ENCODE peak calls at places on chromosomes 5 and 9, in eight cellular contexts. M is CD8-positive, alpha-beta memory T cell; Y is upper lobe of left lung; R is thoracic aorta; E is lung; H is fibroblast of lung; J is astrocyte; P is CD4-positive, CD25-positive, alpha-beta regulatory T cell. N is an unnamed sample. For H3K36me3, the result is how much of the 10 kb centered on the place peaks cover.

GRCh38 chr9:129757045-129757444 is 4.2 kb upstream of the PTGES start:
- DNase-seq in M (no peak), Y (peak), R (no peak), E (no peak), H (no peak), J (no peak), P (no peak), N (no peak)

GRCh38 chr5:89200899-89201298 is 317.9 kb upstream of the MEF2C start:
- DNase-seq in M (no peak), Y (no peak), R (no peak), E (no peak), H (no peak), J (no peak), P (no peak), N (no peak)

GRCh38 chr9:99112750-99113417 is 8.0 kb downstream of the TGFBR1 start:
- DNase-seq in M (peak), Y (no peak), R (no peak), E (no peak), H (no peak), J (no peak), P (peak), N (no peak)

GRCh38 chr9:69035438-69036316 is at the start of gene FXN:
- DNase-seq in M (peak), Y (peak), R (no peak), E (peak), H (peak), J (peak), P (peak), N (peak)

GRCh38 chr9:77877976-77878375 is 153.6 kb downstream of the GNAQ start:
- DNase-seq in M (no peak), Y (no peak), R (no peak), E (no peak), H (no peak), J (no peak), P (no peak), N (no peak)

GRCh38 chr9:92342825-92343488 is 17.2 kb downstream of the CENPP start:
- DNase-seq in M (no peak), Y (no peak), R (no peak), E (no peak), H (peak), J (peak), P (no peak), N (no peak)

GRCh38 chr9:116074658-116075057 is 78.9 kb upstream of the PAPPA start:
- DNase-seq in M (no peak), Y (no peak), R (no peak), E (no peak), H (peak), J (peak), P (no peak), N (no peak)

GRCh38 chr9:106432631-106433030 is 430.3 kb upstream of the ZNF462 start:
- DNase-seq in M (no peak), Y (no peak), R (no peak), E (no peak), H (no peak), J (no peak), P (no peak), N (no peak)

GRCh38 chr9:83062653-83063527 is at the start of gene RASEF:
- DNase-seq in M (no peak), Y (peak), R (no peak), E (peak), H (peak), J (peak), P (no peak), N (peak)

GRCh38 chr5:57878301-57878722 is 395.7 kb upstream of the ACTBL2 start:
- DNase-seq in M (no peak), Y (no peak), R (no peak), E (no peak), H (no peak), J (peak), P (no peak), N (no peak)

GRCh38 chr5:66757219-66757833 is 161.1 kb downstream of the MAST4 start:
- DNase-seq in M (no peak), Y (peak), R (no peak), E (peak), H (peak), J (peak), P (no peak), N (no peak)

GRCh38 chr5:43110606-43111170 is 10.0 kb upstream of the ZNF131 start:
- DNase-seq in M (peak), Y (no peak), R (no peak), E (no peak), H (no peak), J (no peak), P (no peak), N (no peak)

GRCh38 chr9:13109781-13110180 is 169.7 kb downstream of the MPDZ start:
- DNase-seq in M (no peak), Y (no peak), R (no peak), E (no peak), H (no peak), J (no peak), P (no peak), N (no peak)

GRCh38 chr9:126664893-126665695 is 51.4 kb downstream of the LMX1B start:
- DNase-seq in M (no peak), Y (no peak), R (no peak), E (no peak), H (no peak), J (no peak), P (no peak), N (no peak)

GRCh38 chr5:53478411-53479044 is 1.9 kb upstream of the FST start:
- DNase-seq in M (no peak), Y (no peak), R (no peak), E (no peak), H (peak), J (peak), P (no peak), N (peak)

GRCh38 chr9:112059145-112059979 is 115.7 kb downstream of the SUSD1 start:
- DNase-seq in M (no peak), Y (peak), R (no peak), E (no peak), H (peak), J (peak), P (no peak), N (peak)

GRCh38 chr5:14178091-14178490 is 34.9 kb downstream of the TRIO start:
- DNase-seq in M (no peak), Y (no peak), R (no peak), E (no peak), H (no peak), J (peak), P (no peak), N (no peak)

GRCh38 chr5:130871346-130872086 is 293.5 kb downstream of the HINT1 start:
- DNase-seq in M (peak), Y (no peak), R (no peak), E (no peak), H (peak), J (peak), P (peak), N (no peak)

GRCh38 chr5:10702040-10702629 is 58.9 kb downstream of the DAP start:
- DNase-seq in M (no peak), Y (peak), R (no peak), E (peak), H (peak), J (peak), P (no peak), N (peak)

GRCh38 chr9:37255944-37256862 is 135.8 kb downstream of the ZCCHC7 start:
- DNase-seq in M (no peak), Y (no peak), R (no peak), E (no peak), H (no peak), J (no peak), P (no peak), N (no peak)

GRCh38 chr9:14992516-14992915 is 82.3 kb upstream of the FREM1 start:
- DNase-seq in M (no peak), Y (no peak), R (no peak), E (no peak), H (no peak), J (no peak), P (no peak), N (peak)

GRCh38 chr9:70586506-70586905 is 172.0 kb upstream of the KLF9 start:
- DNase-seq in M (no peak), Y (no peak), R (no peak), E (no peak), H (no peak), J (no peak), P (no peak), N (no peak)

GRCh38 chr9:3507395-3508077 is 18.3 kb downstream of the RFX3 start:
- DNase-seq in M (no peak), Y (no peak), R (no peak), E (no peak), H (no peak), J (no peak), P (no peak), N (no peak)

GRCh38 chr9:98775831-98776441 is 20.4 kb downstream of the ANKS6 start:
- DNase-seq in M (peak), Y (no peak), R (no peak), E (no peak), H (peak), J (peak), P (peak), N (peak)

GRCh38 chr9:130555968-130556367 is 23.4 kb upstream of the FUBP3 start:
- DNase-seq in M (no peak), Y (no peak), R (no peak), E (no peak), H (no peak), J (peak), P (no peak), N (peak)

GRCh38 chr5:135930029-135930948 is 24.5 kb downstream of the LECT2 start:
- DNase-seq in M (no peak), Y (no peak), R (no peak), E (no peak), H (no peak), J (no peak), P (no peak), N (peak)

GRCh38 chr9:75996726-75997125 is 106.3 kb downstream of the PCSK5 start:
- DNase-seq in M (no peak), Y (no peak), R (no peak), E (no peak), H (no peak), J (no peak), P (no peak), N (no peak)

GRCh38 chr9:111356567-111357244 is 26.7 kb upstream of the OR2K2 start:
- DNase-seq in M (no peak), Y (no peak), R (no peak), E (no peak), H (peak), J (peak), P (no peak), N (peak)

GRCh38 chr5:57695179-57695578 is 212.6 kb upstream of the ACTBL2 start:
- DNase-seq in M (no peak), Y (no peak), R (no peak), E (no peak), H (no peak), J (no peak), P (no peak), N (no peak)

GRCh38 chr9:89022071-89022721 is 30.9 kb downstream of the S1PR3 start:
- DNase-seq in M (no peak), Y (peak), R (no peak), E (peak), H (peak), J (peak), P (no peak), N (no peak)

GRCh38 chr9:122100756-122101155 is 7.6 kb upstream of the TTLL11 start:
- DNase-seq in M (no peak), Y (no peak), R (no peak), E (no peak), H (no peak), J (no peak), P (no peak), N (no peak)

GRCh38 chr5:181223729-181224389 is 778 bp downstream of the TRIM41 start:
- DNase-seq in M (no peak), Y (peak), R (no peak), E (no peak), H (peak), J (peak), P (no peak), N (no peak)

GRCh38 chr9:116432051-116432450 is 255.1 kb upstream of the TRIM32 start:
- DNase-seq in M (no peak), Y (no peak), R (no peak), E (no peak), H (no peak), J (no peak), P (no peak), N (no peak)

GRCh38 chr9:137108608-137109249 is 5.8 kb downstream of the DPP7 start:
- DNase-seq in M (no peak), Y (no peak), R (no peak), E (no peak), H (no peak), J (no peak), P (no peak), N (no peak)

GRCh38 chr9:137106662-137107292 is 7.8 kb downstream of the DPP7 start:
- DNase-seq in M (no peak), Y (no peak), R (no peak), E (no peak), H (no peak), J (no peak), P (no peak), N (no peak)

GRCh38 chr9:137109250-137110146 is 5.0 kb downstream of the DPP7 start:
- DNase-seq in M (no peak), Y (no peak), R (no peak), E (no peak), H (no peak), J (no peak), P (no peak), N (no peak)

GRCh38 chr9:137107312-137107921 is 7.1 kb downstream of the DPP7 start:
- DNase-seq in M (no peak), Y (no peak), R (no peak), E (no peak), H (no peak), J (no peak), P (no peak), N (no peak)

DNA sequence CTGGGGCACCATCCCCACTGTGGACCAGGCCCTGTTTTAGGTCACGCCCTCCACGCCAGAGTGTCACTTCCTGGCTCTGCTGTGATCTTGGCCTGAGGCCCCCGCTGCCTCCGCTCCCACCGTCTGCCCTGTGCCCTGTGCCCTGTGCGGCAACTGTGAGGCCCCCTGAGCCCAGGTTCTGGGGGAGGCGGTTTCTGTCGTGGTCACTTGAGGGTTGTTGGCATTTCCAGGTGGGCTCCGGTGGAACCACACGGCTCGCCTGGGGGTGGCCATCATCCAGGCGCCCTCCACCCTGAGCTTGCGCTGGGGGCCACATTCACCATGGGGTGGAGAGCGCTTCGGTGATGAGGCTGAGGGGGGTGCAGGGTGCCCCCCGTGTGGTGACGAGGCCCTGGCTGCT is 6.6 kb downstream of the DPP7 start:
- DNase-seq in M (no peak), Y (no peak), R (no peak), E (no peak), H (no peak), J (no peak), P (no peak), N (no peak)
- H3K36me3 ChIP-seq in M (under half), Y (half or more), R (under half), E (half or more), H (under half), J (under half), P (under half), N (under half)

GRCh38 chr5:173238312-173239232 is 3.6 kb upstream of the NKX2-5 start:
- DNase-seq in M (no peak), Y (no peak), R (no peak), E (no peak), H (no peak), J (no peak), P (no peak), N (peak)
- H3K4me3 ChIP-seq in M (no peak), Y (no peak), R (peak), E (no peak), H (no peak), J (no peak), P (no peak), N (peak)

GRCh38 chr5:101163088-101163487 is 260.0 kb upstream of the ST8SIA4 start:
- DNase-seq in M (no peak), Y (no peak), R (no peak), E (no peak), H (no peak), J (no peak), P (no peak), N (no peak)

GRCh38 chr5:101160002-101160401 is 256.9 kb upstream of the ST8SIA4 start:
- DNase-seq in M (no peak), Y (no peak), R (no peak), E (no peak), H (no peak), J (no peak), P (no peak), N (no peak)
- H3K36me3 ChIP-seq in M (under half), Y (under half), R (under half), E (under half), H (under half), J (under half), P (under half), N (under half)

GRCh38 chr5:77632526-77633268 is 5.8 kb downstream of the OTP start:
- DNase-seq in M (no peak), Y (no peak), R (no peak), E (no peak), H (no peak), J (no peak), P (no peak), N (no peak)

GRCh38 chr5:77630246-77631165 is 8.0 kb downstream of the OTP start:
- DNase-seq in M (no peak), Y (no peak), R (no peak), E (no peak), H (no peak), J (no peak), P (no peak), N (peak)

GRCh38 chr5:77628840-77629552 is 9.5 kb downstream of the OTP start:
- DNase-seq in M (no peak), Y (no peak), R (no peak), E (no peak), H (no peak), J (no peak), P (no peak), N (no peak)

GRCh38 chr5:77629553-77630245 is 8.8 kb downstream of the OTP start:
- DNase-seq in M (no peak), Y (no peak), R (no peak), E (no peak), H (no peak), J (no peak), P (no peak), N (no peak)

DNA sequence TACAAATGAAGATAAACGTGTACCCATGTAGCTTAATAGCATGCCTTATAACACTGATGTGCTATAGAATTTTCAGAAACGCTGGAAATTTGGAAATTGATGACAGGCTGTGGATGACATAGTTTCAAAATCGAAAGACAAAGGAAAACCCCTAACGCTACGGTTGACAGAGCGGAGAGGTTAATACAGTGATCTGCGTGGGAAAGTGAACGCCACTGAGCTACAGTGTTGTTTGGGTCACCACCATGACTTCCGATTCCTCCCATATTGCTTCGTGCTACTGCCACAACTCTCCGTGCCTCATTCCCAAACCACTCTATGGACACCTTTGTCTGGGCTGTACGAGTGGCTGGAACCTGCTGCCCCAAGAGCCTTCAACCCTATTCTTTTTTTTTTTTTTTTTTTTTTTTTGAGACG is 7.3 kb downstream of the OTP start:
- DNase-seq in M (no peak), Y (no peak), R (no peak), E (no peak), H (no peak), J (no peak), P (no peak), N (no peak)
- H3K4me3 ChIP-seq in M (peak), Y (no peak), R (peak), E (no peak), H (no peak), J (no peak), P (peak), N (peak)

N was measured in MG63.